ENCODE peak calls at places on chromosomes 4 and X, in seven cellular contexts. I is cardiac muscle cell; Z is uterus; T is CD4-positive, CD25-positive, alpha-beta regulatory T cell; D is CD8-positive, alpha-beta T cell; P is aorta; N is IMR-90. E is an unnamed sample. For H3K4me1, the result is how much of the 10 kb centered on the place peaks cover.

GRCh38 chr4:52983563-52984303 is 121.6 kb downstream of the RASL11B start:
- DNase-seq in I (peak), Z (no peak), T (peak), D (no peak), P (no peak), N (peak), E (no peak)

GRCh38 chr4:89044147-89044900 is 12.7 kb downstream of the FAM13A start:
- DNase-seq in I (no peak), Z (no peak), T (no peak), D (no peak), P (no peak), N (no peak), E (no peak)

GRCh38 chr4:61533140-61533539 is 333.0 kb downstream of the ADGRL3 start:
- DNase-seq in I (no peak), Z (no peak), T (no peak), D (no peak), P (no peak), N (peak), E (no peak)

GRCh38 chrX:25052798-25053534 is 37.2 kb upstream of the ARX start:
- DNase-seq in I (no peak), Z (no peak), T (no peak), D (no peak), P (no peak), N (no peak), E (no peak)

GRCh38 chrX:74924449-74925209 is 623 bp downstream of the NEXMIF start:
- DNase-seq in I (peak), Z (peak), T (peak), D (no peak), P (peak), N (no peak), E (no peak)

GRCh38 chr4:154024097-154024496 is 235.2 kb upstream of the SFRP2 start:
- DNase-seq in I (peak), Z (no peak), T (no peak), D (no peak), P (no peak), N (no peak), E (no peak)

GRCh38 chrX:38287669-38288068 is 39.6 kb downstream of the RPGR start:
- DNase-seq in I (no peak), Z (no peak), T (no peak), D (no peak), P (no peak), N (no peak), E (no peak)

GRCh38 chr4:43837171-43837570 is 611.4 kb downstream of the KCTD8 start:
- DNase-seq in I (no peak), Z (no peak), T (no peak), D (no peak), P (no peak), N (no peak), E (no peak)

GRCh38 chrX:819684-820083 is 189.1 kb downstream of the SHOX start:
- DNase-seq in I (no peak), Z (no peak), T (no peak), D (no peak), P (no peak), N (no peak), E (no peak)
- H3K4me1 ChIP-seq in I (under half), Z (under half), T (under half), D (under half), P (under half), N (under half), E (under half)

DNA sequence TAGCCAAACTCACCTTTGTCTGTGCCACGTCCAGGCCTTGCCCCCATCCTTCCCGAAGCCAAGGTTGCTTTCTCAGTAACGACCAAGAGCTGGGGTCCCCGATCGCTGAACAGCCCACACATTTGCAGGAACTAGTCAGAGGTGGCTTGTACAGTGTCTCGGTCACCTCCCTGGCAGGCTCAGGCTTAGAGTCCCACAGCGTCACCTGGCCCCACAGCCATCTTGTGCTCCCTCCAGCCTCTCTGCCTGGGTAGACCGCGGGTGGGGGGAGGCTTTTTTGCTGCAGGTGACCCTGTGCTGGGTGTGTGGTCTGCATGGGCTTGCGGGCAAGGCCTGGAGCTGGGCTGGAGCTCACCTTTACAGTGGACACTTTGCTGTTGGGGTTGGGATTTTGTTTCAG is 60.2 kb downstream of the PSAPL1 start:
- DNase-seq in I (no peak), Z (no peak), T (no peak), D (no peak), P (no peak), N (no peak), E (no peak)
- H3K4me1 ChIP-seq in I (under half), Z (under half), T (under half), D (under half), P (under half), N (under half), E (under half)

GRCh38 chr4:7864685-7865084 is 75.0 kb downstream of the AFAP1 start:
- DNase-seq in I (no peak), Z (no peak), T (no peak), D (no peak), P (no peak), N (no peak), E (no peak)

GRCh38 chr4:7860600-7861158 is 79.0 kb downstream of the AFAP1 start:
- DNase-seq in I (no peak), Z (no peak), T (no peak), D (no peak), P (no peak), N (no peak), E (no peak)

GRCh38 chr4:7861440-7861881 is 78.2 kb downstream of the AFAP1 start:
- DNase-seq in I (no peak), Z (no peak), T (no peak), D (no peak), P (no peak), N (peak), E (no peak)

GRCh38 chr4:7863911-7864681 is 75.6 kb downstream of the AFAP1 start:
- DNase-seq in I (no peak), Z (no peak), T (peak), D (no peak), P (no peak), N (peak), E (no peak)

GRCh38 chr4:7862561-7863200 is 77.0 kb downstream of the AFAP1 start:
- DNase-seq in I (no peak), Z (no peak), T (no peak), D (no peak), P (no peak), N (no peak), E (no peak)
- H3K4me1 ChIP-seq in I (under half), Z (under half), T (under half), D (under half), P (under half), N (under half), E (under half)

GRCh38 chrX:110310000-110310790 is 7.7 kb downstream of the AMMECR1 start:
- DNase-seq in I (peak), Z (no peak), T (no peak), D (no peak), P (no peak), N (no peak), E (no peak)

GRCh38 chrX:110311437-110312230 is 6.3 kb downstream of the AMMECR1 start:
- DNase-seq in I (no peak), Z (no peak), T (no peak), D (no peak), P (no peak), N (no peak), E (no peak)

GRCh38 chrX:110315541-110315940 is 2.3 kb downstream of the AMMECR1 start:
- DNase-seq in I (no peak), Z (no peak), T (no peak), D (no peak), P (no peak), N (no peak), E (no peak)

GRCh38 chrX:110316351-110317078 is 1.4 kb downstream of the AMMECR1 start:
- DNase-seq in I (peak), Z (no peak), T (no peak), D (no peak), P (no peak), N (no peak), E (no peak)

GRCh38 chrX:110310896-110311295 is 7.0 kb downstream of the AMMECR1 start:
- DNase-seq in I (no peak), Z (no peak), T (no peak), D (no peak), P (no peak), N (no peak), E (peak)
- H3K4me1 ChIP-seq in I (under half), Z (under half), T (under half), D (under half), P (under half), N (under half), E (under half)

GRCh38 chr4:4424499-4425115 is 37.7 kb downstream of the NSG1 start:
- DNase-seq in I (no peak), Z (no peak), T (no peak), D (no peak), P (no peak), N (no peak), E (no peak)

GRCh38 chr4:4422856-4423485 is 36.1 kb downstream of the NSG1 start:
- DNase-seq in I (no peak), Z (no peak), T (no peak), D (no peak), P (no peak), N (no peak), E (no peak)

GRCh38 chr4:4425696-4426095 is 38.8 kb downstream of the NSG1 start:
- DNase-seq in I (no peak), Z (no peak), T (no peak), D (no peak), P (no peak), N (no peak), E (no peak)

GRCh38 chr4:4425119-4425690 is 38.3 kb downstream of the NSG1 start:
- DNase-seq in I (no peak), Z (no peak), T (no peak), D (no peak), P (no peak), N (peak), E (no peak)

DNA sequence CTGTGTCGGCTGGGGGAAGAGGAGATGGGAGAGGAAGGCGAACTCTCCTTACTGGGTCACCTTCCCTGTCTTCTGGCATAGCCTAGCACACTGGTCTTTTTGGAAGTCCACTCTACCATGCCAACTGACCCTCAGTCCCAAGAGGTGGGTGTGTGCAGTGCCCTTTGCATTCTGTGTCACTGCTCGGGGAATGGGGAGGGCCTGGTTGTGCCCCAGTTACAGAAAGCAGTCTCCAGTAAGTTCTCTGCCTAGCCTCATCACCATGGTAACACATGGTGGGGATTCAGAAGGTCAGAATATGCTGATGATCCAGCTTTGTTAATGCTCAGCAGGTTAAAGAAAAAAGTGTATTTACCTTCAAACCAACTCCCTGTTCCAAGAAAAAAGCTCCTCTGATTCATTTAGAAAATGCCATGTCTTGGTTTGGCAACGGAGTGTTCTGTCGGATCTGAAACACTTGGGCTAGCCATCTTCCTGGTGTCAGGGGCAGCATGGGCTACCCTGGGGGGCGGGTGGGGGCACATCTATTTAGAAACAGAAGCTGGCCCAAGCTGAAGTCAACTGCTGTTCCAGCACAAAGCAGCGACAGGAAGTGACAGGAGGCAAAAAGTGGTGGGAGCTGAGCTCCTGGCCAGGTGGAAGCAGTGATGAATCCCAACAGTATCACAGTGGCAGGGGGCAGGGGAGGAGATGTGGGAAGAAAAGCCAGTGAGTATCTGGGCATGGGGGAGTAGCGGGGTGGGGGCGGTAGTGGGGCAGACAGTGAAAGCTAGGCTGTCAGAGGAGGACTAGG is 37.0 kb downstream of the NSG1 start:
- DNase-seq in I (no peak), Z (no peak), T (no peak), D (no peak), P (no peak), N (no peak), E (no peak)
- H3K4me1 ChIP-seq in I (under half), Z (under half), T (under half), D (under half), P (under half), N (under half), E (under half)

GRCh38 chr4:36230523-36230922 is 13.8 kb downstream of the ARAP2 start:
- DNase-seq in I (no peak), Z (no peak), T (no peak), D (no peak), P (no peak), N (no peak), E (no peak)
- H3K4me1 ChIP-seq in I (under half), Z (under half), T (under half), D (under half), P (under half), N (under half), E (under half)

GRCh38 chr4:98512918-98513317 is 145.5 kb downstream of the TSPAN5 start:
- DNase-seq in I (no peak), Z (no peak), T (no peak), D (no peak), P (no peak), N (no peak), E (no peak)
- H3K4me1 ChIP-seq in I (under half), Z (under half), T (under half), D (under half), P (under half), N (under half), E (under half)